ENCODE peak calls at places on chromosomes 7 and 10, in seven cellular contexts. M is transverse colon, Z is cardiac muscle cell, F is Panc1, D is A549, K is ovary, B is heart right ventricle. A is an unnamed sample. For H3K4me1, the result is how much of the 10 kb centered on the place peaks cover.

GRCh38 chr7:40720401-40720800 is 585.6 kb downstream of the SUGCT start:
- DNase-seq in M (no peak), Z (no peak), F (no peak), D (no peak), K (no peak), B (no peak), A (no peak)

GRCh38 chr7:155700847-155701246 is 56.4 kb downstream of the RBM33 start:
- DNase-seq in M (peak), Z (no peak), F (no peak), D (no peak), K (no peak), B (no peak), A (no peak)

GRCh38 chr7:66198461-66198860 is 6.7 kb upstream of the TPST1 start:
- DNase-seq in M (no peak), Z (no peak), F (no peak), D (no peak), K (no peak), B (no peak), A (no peak)

GRCh38 chr7:141359740-141360413 is 191.3 kb upstream of the AGK start:
- DNase-seq in M (no peak), Z (no peak), F (no peak), D (no peak), K (no peak), B (no peak), A (no peak)

GRCh38 chr7:85659364-85659763 is 472.5 kb upstream of the SEMA3D start:
- DNase-seq in M (no peak), Z (no peak), F (no peak), D (no peak), K (no peak), B (no peak), A (no peak)

GRCh38 chr10:126734015-126734414 is 63.5 kb upstream of the C10orf90 start:
- DNase-seq in M (no peak), Z (no peak), F (no peak), D (no peak), K (no peak), B (no peak), A (no peak)

GRCh38 chr7:1839701-1840100 is 169.6 kb downstream of the ELFN1 start:
- DNase-seq in M (peak), Z (no peak), F (no peak), D (no peak), K (peak), B (no peak), A (no peak)

GRCh38 chr7:96311967-96312366 is 9.9 kb downstream of the SLC25A13 start:
- DNase-seq in M (no peak), Z (peak), F (no peak), D (no peak), K (peak), B (peak), A (no peak)

GRCh38 chr10:5064656-5065055 is 29.6 kb upstream of the AKR1C3 start:
- DNase-seq in M (no peak), Z (no peak), F (no peak), D (no peak), K (no peak), B (no peak), A (no peak)

GRCh38 chr10:132839061-132839460 is 53.1 kb upstream of the NKX6-2 start:
- DNase-seq in M (no peak), Z (no peak), F (no peak), D (no peak), K (no peak), B (no peak), A (peak)

GRCh38 chr7:154571772-154572171 is 431.2 kb downstream of the PAXIP1 start:
- DNase-seq in M (no peak), Z (no peak), F (no peak), D (no peak), K (no peak), B (no peak), A (no peak)

GRCh38 chr10:122128357-122128756 is 139.4 kb downstream of the TACC2 start:
- DNase-seq in M (peak), Z (no peak), F (no peak), D (no peak), K (peak), B (peak), A (no peak)

GRCh38 chr10:108850138-108850854 is 1073.0 kb downstream of the XPNPEP1 start:
- DNase-seq in M (no peak), Z (no peak), F (no peak), D (no peak), K (no peak), B (no peak), A (no peak)

GRCh38 chr10:114868801-114869200 is 47.2 kb downstream of the FHIP2A start:
- DNase-seq in M (no peak), Z (no peak), F (no peak), D (no peak), K (no peak), B (no peak), A (no peak)

GRCh38 chr10:120651000-120651399 is 194.0 kb downstream of the PLPP4 start:
- DNase-seq in M (no peak), Z (no peak), F (no peak), D (no peak), K (no peak), B (no peak), A (no peak)

GRCh38 chr7:39187130-39187529 is 209.4 kb downstream of the POU6F2 start:
- DNase-seq in M (no peak), Z (no peak), F (no peak), D (no peak), K (no peak), B (no peak), A (no peak)

GRCh38 chr10:130191380-130191779 is 55.2 kb downstream of the GLRX3 start:
- DNase-seq in M (no peak), Z (no peak), F (no peak), D (no peak), K (no peak), B (no peak), A (no peak)

GRCh38 chr7:121530251-121531174 is 134.4 kb upstream of the FAM3C start:
- DNase-seq in M (peak), Z (no peak), F (peak), D (peak), K (no peak), B (peak), A (no peak)

GRCh38 chr10:12538596-12538995 is 189.2 kb downstream of the CAMK1D start:
- DNase-seq in M (no peak), Z (no peak), F (no peak), D (no peak), K (no peak), B (no peak), A (no peak)

GRCh38 chr7:129438839-129439640 is 4.8 kb downstream of the STRIP2 start:
- DNase-seq in M (no peak), Z (no peak), F (peak), D (peak), K (no peak), B (no peak), A (no peak)

GRCh38 chr10:114647545-114648138 is 10.4 kb downstream of the ABLIM1 start:
- DNase-seq in M (no peak), Z (no peak), F (no peak), D (no peak), K (no peak), B (no peak), A (no peak)

GRCh38 chr7:97845622-97846203 is 26.5 kb downstream of the ASNS start:
- DNase-seq in M (no peak), Z (peak), F (peak), D (peak), K (no peak), B (no peak), A (no peak)

GRCh38 chr10:117348236-117348635 is 27.0 kb downstream of the PDZD8 start:
- DNase-seq in M (no peak), Z (no peak), F (no peak), D (no peak), K (no peak), B (no peak), A (no peak)

GRCh38 chr10:117342638-117343037 is 32.6 kb downstream of the PDZD8 start:
- DNase-seq in M (no peak), Z (no peak), F (no peak), D (peak), K (no peak), B (no peak), A (no peak)

GRCh38 chr10:117350905-117351304 is 24.3 kb downstream of the PDZD8 start:
- DNase-seq in M (no peak), Z (no peak), F (no peak), D (no peak), K (no peak), B (no peak), A (no peak)

GRCh38 chr10:117345143-117345542 is 30.1 kb downstream of the PDZD8 start:
- DNase-seq in M (no peak), Z (no peak), F (no peak), D (peak), K (no peak), B (no peak), A (no peak)

DNA sequence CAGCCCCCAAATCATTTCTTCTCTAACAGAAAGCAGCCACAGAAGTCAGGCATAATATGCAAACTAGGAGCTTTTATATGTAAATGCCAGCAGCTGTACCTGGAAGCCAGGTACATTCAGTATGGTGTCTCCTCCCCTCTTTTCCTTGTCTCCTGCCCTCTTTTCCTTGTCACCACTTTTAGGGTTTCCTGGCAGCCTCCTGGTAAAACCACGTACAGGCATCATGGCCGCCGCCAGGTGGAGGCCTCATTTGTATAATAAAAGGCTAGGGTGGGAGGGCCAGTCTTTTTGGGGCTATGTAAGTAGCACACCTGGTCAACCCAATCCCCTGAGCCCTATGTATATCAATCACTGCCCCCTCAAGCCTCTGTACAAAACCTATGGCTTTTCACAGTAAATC is 28.7 kb downstream of the PDZD8 start:
- DNase-seq in M (no peak), Z (no peak), F (no peak), D (no peak), K (no peak), B (no peak), A (no peak)
- H3K4me1 ChIP-seq in M (under half), Z (under half), F (under half), D (half or more), K (under half), B (under half), A (under half)

GRCh38 chr10:27252267-27253000 is 11.8 kb upstream of the ACBD5 start:
- DNase-seq in M (peak), Z (no peak), F (no peak), D (peak), K (peak), B (peak), A (peak)
- H3K27ac ChIP-seq in M (peak), Z (no peak), F (peak), D (peak), K (peak), B (peak), A (peak)

GRCh38 chr7:86995814-86996213 is 63.6 kb downstream of the ELAPOR2 start:
- DNase-seq in M (no peak), Z (no peak), F (no peak), D (no peak), K (no peak), B (no peak), A (no peak)

GRCh38 chr7:87000344-87000743 is 59.1 kb downstream of the ELAPOR2 start:
- DNase-seq in M (no peak), Z (no peak), F (no peak), D (no peak), K (no peak), B (no peak), A (no peak)

GRCh38 chr7:87001214-87001613 is 58.2 kb downstream of the ELAPOR2 start:
- DNase-seq in M (no peak), Z (no peak), F (no peak), D (no peak), K (no peak), B (no peak), A (no peak)

GRCh38 chr7:87003872-87004798 is 55.3 kb downstream of the ELAPOR2 start:
- DNase-seq in M (no peak), Z (peak), F (no peak), D (no peak), K (no peak), B (no peak), A (no peak)

DNA sequence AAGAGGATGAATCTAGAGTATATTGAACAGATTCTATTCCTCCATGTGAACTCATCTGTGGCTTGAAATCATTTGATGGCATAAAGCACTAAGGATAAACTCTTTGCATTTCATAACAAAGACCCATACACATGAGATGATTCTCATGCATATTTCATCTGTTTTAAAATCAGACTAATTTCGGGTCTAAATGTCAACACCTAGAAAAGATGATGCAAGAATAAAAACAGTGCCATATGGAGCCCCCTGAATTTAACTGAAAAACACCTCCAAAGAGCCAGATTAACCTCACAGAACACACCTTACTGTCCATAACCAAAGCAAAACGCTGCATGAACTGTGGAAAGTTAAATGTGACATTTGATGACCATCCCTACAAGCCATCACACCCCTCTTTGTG is 59.7 kb downstream of the ELAPOR2 start:
- DNase-seq in M (no peak), Z (no peak), F (no peak), D (no peak), K (no peak), B (no peak), A (no peak)
- TF ChIP-seq CTCF in M (no peak), Z (no peak), F (no peak), D (no peak), K (no peak), B (no peak), A (no peak)

GRCh38 chr7:158818325-158819213 is 10.7 kb downstream of the ESYT2 start:
- DNase-seq in M (peak), Z (peak), F (peak), D (peak), K (peak), B (peak), A (peak)
- H3K4me1 ChIP-seq in M (half or more), Z (under half), F (half or more), D (half or more), K (under half), B (under half), A (half or more)

DNA sequence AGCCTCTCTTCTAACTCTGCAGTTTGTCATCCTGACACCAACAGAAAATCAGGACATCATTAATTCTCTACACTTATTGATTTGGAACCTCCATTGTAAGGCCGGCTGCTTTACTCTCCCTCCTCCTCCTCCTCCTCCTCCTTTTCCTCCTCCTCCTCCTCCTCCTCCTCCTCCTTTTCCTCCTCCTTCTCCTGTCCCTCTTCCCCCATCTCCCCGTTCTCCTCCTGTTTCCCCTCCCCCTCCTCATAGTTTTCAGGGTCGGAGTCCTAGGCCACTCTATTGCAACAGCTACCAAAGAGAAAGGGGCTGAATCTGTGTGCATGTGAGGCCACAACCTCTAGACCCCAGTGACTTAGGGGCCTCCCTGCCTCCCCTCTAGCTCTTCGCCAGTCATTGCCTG is 136.1 kb downstream of the HECW1 start:
- DNase-seq in M (no peak), Z (no peak), F (no peak), D (no peak), K (no peak), B (no peak), A (no peak)
- H3K27ac ChIP-seq in M (peak), Z (no peak), F (peak), D (peak), K (no peak), B (no peak), A (no peak)

DNA sequence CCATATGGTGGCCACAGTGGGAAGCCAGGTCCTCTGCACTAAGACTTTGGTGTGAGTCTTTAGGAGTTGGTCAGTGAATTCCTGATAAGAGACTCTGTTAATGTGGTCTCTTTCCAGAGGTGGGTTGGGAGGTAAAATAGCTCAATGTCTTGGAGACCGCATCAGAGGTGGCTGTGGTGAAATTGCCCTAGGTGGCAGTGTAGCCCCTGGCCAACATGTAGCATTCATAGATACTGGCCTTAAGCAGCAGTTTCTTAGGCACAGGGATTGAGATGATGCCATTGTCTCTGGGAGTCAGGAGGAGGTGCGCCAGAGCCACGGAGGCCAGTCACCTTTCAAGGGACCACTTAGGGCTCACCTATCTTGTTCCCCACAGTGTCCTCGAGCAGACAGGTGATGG is 202.8 kb downstream of the CREB5 start:
- DNase-seq in M (no peak), Z (peak), F (no peak), D (peak), K (no peak), B (no peak), A (no peak)
- TF ChIP-seq CTCF in M (no peak), Z (no peak), F (peak), D (no peak), K (no peak), B (peak), A (no peak)

GRCh38 chr10:10093035-10093434 is 924.6 kb upstream of the CELF2 start:
- DNase-seq in M (no peak), Z (no peak), F (no peak), D (no peak), K (no peak), B (no peak), A (no peak)
- H3K4me1 ChIP-seq in M (under half), Z (under half), F (under half), D (under half), K (under half), B (under half), A (under half)

DNA sequence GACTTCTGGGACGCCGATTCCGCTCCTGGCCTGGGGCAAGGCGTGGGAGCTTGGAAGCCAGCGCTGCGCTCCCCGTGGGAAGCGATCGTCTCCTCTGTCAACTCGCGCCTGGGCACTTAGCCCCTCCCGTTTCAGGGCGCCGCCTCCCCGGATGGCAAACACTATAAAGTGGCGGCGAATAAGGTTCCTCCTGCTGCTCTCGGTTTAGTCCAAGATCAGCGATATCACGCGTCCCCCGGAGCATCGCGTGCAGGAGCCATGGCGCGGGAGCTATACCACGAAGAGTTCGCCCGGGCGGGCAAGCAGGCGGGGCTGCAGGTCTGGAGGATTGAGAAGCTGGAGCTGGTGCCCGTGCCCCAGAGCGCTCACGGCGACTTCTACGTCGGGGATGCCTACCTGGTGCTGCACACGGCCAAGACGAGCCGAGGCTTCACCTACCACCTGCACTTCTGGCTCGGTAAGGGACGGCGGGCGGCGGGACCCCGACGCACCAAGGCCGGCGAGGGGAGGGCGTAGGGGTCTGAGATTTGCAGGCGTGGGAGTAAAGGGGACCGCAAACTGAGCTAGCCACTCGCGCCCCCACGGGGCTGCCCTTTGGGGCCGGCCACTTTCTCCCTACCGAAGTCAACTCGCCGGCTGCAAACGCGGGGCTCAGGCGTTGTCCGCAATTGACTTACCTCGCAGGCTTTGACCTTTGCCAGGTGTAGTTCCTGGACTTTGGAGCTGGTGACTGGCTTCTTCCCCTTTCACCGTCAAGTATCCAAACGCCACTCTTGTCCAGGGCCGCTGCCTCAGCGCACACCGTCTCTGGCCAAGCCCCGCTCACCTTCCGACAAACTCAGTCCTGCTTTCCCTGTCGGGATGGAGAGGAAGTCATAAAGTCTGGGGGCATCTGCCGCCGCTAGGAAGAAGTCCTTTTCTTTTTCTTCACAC is at the start of gene SCIN:
- DNase-seq in M (peak), Z (peak), F (no peak), D (peak), K (no peak), B (peak), A (peak)
- H3K27ac ChIP-seq in M (peak), Z (no peak), F (no peak), D (peak), K (no peak), B (no peak), A (peak)

DNA sequence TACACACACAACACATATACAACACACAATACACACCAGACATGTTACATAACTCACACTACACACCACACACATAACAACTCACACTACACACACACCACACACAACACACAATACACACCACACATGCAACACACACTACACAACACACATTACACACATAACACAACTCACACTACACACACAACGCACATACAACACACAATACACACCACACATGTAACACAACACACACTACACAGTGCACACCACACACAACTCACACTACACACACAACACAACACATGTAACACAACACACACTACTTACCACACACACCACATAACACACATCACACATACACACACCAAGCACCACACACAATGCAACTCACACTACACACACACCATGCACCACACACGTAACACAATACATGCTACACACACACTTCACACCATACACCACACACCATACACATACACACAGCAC is 166.5 kb downstream of the KCNMA1 start:
- DNase-seq in M (no peak), Z (no peak), F (no peak), D (no peak), K (no peak), B (no peak), A (no peak)
- TF ChIP-seq CTCF in M (no peak), Z (no peak), F (no peak), D (no peak), K (no peak), B (no peak), A (no peak)

A was measured in upper lobe of right lung.